ENCODE peak calls at places on chromosomes 2 and 18, in five cellular contexts. F is stomach; S is GM10248; P is CD4-positive, alpha-beta T cell; B is GM23338. K is an unnamed sample.

GRCh38 chr2:176854878-176855277 is 357.7 kb upstream of the HNRNPA3 start:
- DNase-seq in B (no peak), S (no peak), F (no peak), P (no peak), K (no peak)

GRCh38 chr2:214322662-214323061 is 88.2 kb upstream of the VWC2L start:
- DNase-seq in P (no peak), B (no peak), F (no peak), S (no peak), K (no peak)

GRCh38 chr2:160616149-160616548 is 122.5 kb upstream of the RBMS1 start:
- DNase-seq in B (no peak), S (no peak), F (no peak), P (no peak), K (no peak)

GRCh38 chr2:54814367-54815155 is 91.1 kb downstream of the EML6 start:
- DNase-seq in S (no peak), F (no peak), B (peak; percentile 15), P (no peak), K (no peak)

GRCh38 chr2:62884514-62884913 is 166.1 kb upstream of the OTX1 start:
- DNase-seq in F (no peak), P (no peak), S (no peak), B (no peak), K (no peak)

GRCh38 chr2:36348721-36349120 is 6.9 kb upstream of the CRIM1 start:
- DNase-seq in S (no peak), B (no peak), F (no peak), P (no peak), K (no peak)

GRCh38 chr2:17035010-17035409 is 369.4 kb upstream of the CYRIA start:
- DNase-seq in P (no peak), B (no peak), F (no peak), S (no peak), K (no peak)

GRCh38 chr2:157592983-157593382 is 35.7 kb downstream of the ACVR1C start:
- DNase-seq in F (no peak), B (no peak), S (no peak), P (no peak), K (no peak)

GRCh38 chr2:43707255-43707654 is 31.0 kb upstream of the C1GALT1C1L start:
- DNase-seq in P (no peak), F (no peak), S (no peak), B (no peak), K (no peak)

GRCh38 chr2:20930928-20931327 is 108.0 kb upstream of the LDAH start:
- DNase-seq in P (no peak), S (no peak), F (no peak), B (no peak), K (no peak)

GRCh38 chr2:9207641-9208301 is 1.2 kb downstream of the ASAP2 start:
- DNase-seq in B (peak; percentile 75), F (peak; percentile 49), P (no peak), S (peak; percentile 31), K (no peak)

GRCh38 chr2:28359222-28360065 is 33.2 kb upstream of the FOSL2 start:
- DNase-seq in P (peak; percentile 54), F (peak; percentile 84), S (peak; percentile 75), B (no peak), K (no peak)

GRCh38 chr2:10229462-10230099 is 73.1 kb upstream of the HPCAL1 start:
- DNase-seq in B (no peak), S (no peak), P (no peak), F (no peak), K (no peak)

GRCh38 chr2:27216416-27217137 is 592 bp upstream of the CAD start:
- DNase-seq in P (no peak), F (no peak), S (no peak), B (peak; percentile 66), K (no peak)

GRCh38 chr2:20421988-20422678 is 24.7 kb upstream of the RHOB start:
- DNase-seq in S (no peak), P (no peak), B (no peak), F (peak; percentile 98), K (peak; percentile 0)

GRCh38 chr2:193517615-193518014 is 1322.9 kb upstream of the TMEFF2 start:
- DNase-seq in P (no peak), B (no peak), F (no peak), S (no peak), K (no peak)

GRCh38 chr2:30188292-30188691 is 41.5 kb downstream of the YPEL5 start:
- DNase-seq in F (no peak), P (no peak), S (no peak), B (no peak), K (no peak)

GRCh38 chr2:30481323-30481800 is 34.3 kb downstream of the LCLAT1 start:
- DNase-seq in S (no peak), F (no peak), P (no peak), B (no peak), K (no peak)

GRCh38 chr2:206442854-206443734 is at the start of gene ADAM23:
- DNase-seq in S (peak; percentile 64), P (peak; percentile 19), F (no peak), B (peak; percentile 84), K (peak; percentile 26)
- TF ChIP-seq CTCF in S (no peak), P (no peak), F (no peak), B (peak; percentile 61), K (peak; percentile 62)

GRCh38 chr2:145807978-145808377 is 1288.1 kb upstream of the ZEB2 start:
- DNase-seq in B (no peak), P (no peak), S (no peak), F (no peak), K (no peak)

GRCh38 chr2:145813481-145813880 is 1293.6 kb upstream of the ZEB2 start:
- DNase-seq in F (no peak), B (peak; percentile 31), P (no peak), S (no peak), K (no peak)

GRCh38 chr2:145811467-145812162 is 1291.7 kb upstream of the ZEB2 start:
- DNase-seq in B (no peak), P (no peak), S (no peak), F (no peak), K (no peak)

GRCh38 chr2:145815933-145816332 is 1296.0 kb upstream of the ZEB2 start:
- DNase-seq in F (no peak), S (no peak), B (no peak), P (no peak), K (no peak)

DNA sequence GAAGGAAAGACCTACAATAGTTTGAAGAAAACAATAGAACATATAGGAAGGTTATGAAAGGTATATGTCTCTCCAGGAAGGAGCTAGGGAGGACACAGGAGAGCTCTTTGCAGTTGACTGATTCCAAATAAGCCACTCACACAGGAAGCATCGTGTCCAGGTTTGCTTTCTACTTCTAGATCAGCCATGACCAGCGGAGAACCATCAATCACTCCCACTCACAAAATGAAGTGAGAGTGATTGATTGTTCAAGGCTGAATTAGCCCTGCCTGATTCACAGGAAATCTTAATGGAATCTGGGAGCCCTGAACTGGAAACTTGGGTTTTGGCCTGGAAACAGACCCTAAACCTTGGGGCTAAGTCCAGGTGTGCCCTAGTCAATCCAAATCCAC is 1292.2 kb upstream of the ZEB2 start:
- DNase-seq in F (no peak), S (no peak), B (no peak), P (no peak), K (no peak)
- TF ChIP-seq CTCF in F (no peak), S (no peak), B (no peak), P (no peak), K (no peak)

GRCh38 chr2:102342888-102343287 is 12.7 kb upstream of the IL18R1 start:
- DNase-seq in S (no peak), F (no peak), B (no peak), P (no peak), K (no peak)
- TF ChIP-seq CTCF in S (no peak), F (no peak), B (no peak), P (no peak), K (no peak)

DNA sequence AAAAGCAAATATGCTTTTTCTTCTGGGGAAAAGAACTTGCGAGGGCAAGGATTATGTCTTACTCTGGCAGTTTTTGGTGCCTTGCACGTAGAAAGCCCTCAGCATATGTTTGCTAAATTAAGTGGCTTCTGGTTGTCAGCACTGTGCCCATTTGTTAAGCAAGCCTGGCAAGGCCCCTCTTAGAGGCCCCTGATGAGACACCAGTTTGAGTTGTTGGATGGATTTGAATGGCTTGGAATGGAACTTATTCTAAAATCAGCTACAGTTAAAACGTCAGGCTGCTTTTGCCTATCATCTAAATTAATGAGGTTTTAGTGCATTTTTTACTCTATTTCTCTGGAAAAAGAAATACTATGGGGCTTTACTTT is 28.2 kb downstream of the TMEM182 start:
- DNase-seq in F (no peak), P (no peak), B (no peak), S (no peak), K (no peak)
- TF ChIP-seq CTCF in F (no peak), P (no peak), B (no peak), S (no peak), K (no peak)

GRCh38 chr2:99600929-99601680 is 111.3 kb upstream of the REV1 start:
- DNase-seq in F (no peak), B (peak; percentile 12), S (no peak), P (no peak), K (no peak)

GRCh38 chr2:99597616-99598015 is 107.8 kb upstream of the REV1 start:
- DNase-seq in F (no peak), B (no peak), P (no peak), S (no peak), K (no peak)

GRCh38 chr2:99595373-99595772 is 105.6 kb upstream of the REV1 start:
- DNase-seq in B (no peak), S (no peak), P (no peak), F (no peak), K (no peak)

GRCh38 chr2:99602475-99602874 is 112.7 kb upstream of the REV1 start:
- DNase-seq in S (no peak), F (no peak), B (no peak), P (no peak), K (no peak)

GRCh38 chr2:99598435-99598834 is 108.6 kb upstream of the REV1 start:
- DNase-seq in P (no peak), S (no peak), F (no peak), B (peak; percentile 74), K (no peak)
- TF ChIP-seq CTCF in P (no peak), S (no peak), F (no peak), B (peak; percentile 44), K (no peak)

GRCh38 chr18:73136134-73136533 is 268.3 kb upstream of the NETO1 start:
- DNase-seq in S (peak; percentile 14), B (peak; percentile 60), P (no peak), F (no peak), K (no peak)
- TF ChIP-seq CTCF in S (peak; percentile 40), B (peak; percentile 78), P (no peak), F (no peak), K (peak; percentile 49)

GRCh38 chr2:155815275-155815674 is 517.2 kb downstream of the NR4A2 start:
- DNase-seq in P (no peak), B (no peak), S (no peak), F (no peak), K (no peak)

GRCh38 chr2:155810411-155810810 is 522.1 kb downstream of the NR4A2 start:
- DNase-seq in S (no peak), F (no peak), B (no peak), P (no peak), K (no peak)

GRCh38 chr2:155815851-155816250 is 516.7 kb downstream of the NR4A2 start:
- DNase-seq in F (no peak), B (peak; percentile 75), S (peak; percentile 15), P (no peak), K (no peak)
- TF ChIP-seq CTCF in F (no peak), B (peak; percentile 65), S (peak; percentile 62), P (no peak), K (peak; percentile 27)

K was measured in progenitor cell of endocrine pancreas.